ENCODE peak calls at places on chromosome 2, in four cellular contexts. H is heart left ventricle; F is left ventricle myocardium inferior; P is CD4-positive, alpha-beta T cell. U is an unnamed sample.

GRCh38 chr2:179661986-179662385 is 199.4 kb downstream of the ZNF385B start:
- DNase-seq in H (no peak), F (no peak), P (no peak), U (no peak)

GRCh38 chr2:78999410-78999809 is 26.1 kb upstream of the REG3G start:
- DNase-seq in H (no peak), F (no peak), P (no peak), U (no peak)

GRCh38 chr2:240182001-240182400 is 41.5 kb upstream of the OTOS start:
- DNase-seq in H (no peak), F (no peak), P (no peak), U (no peak)

GRCh38 chr2:128551435-128551834 is 232.8 kb upstream of the HS6ST1 start:
- DNase-seq in H (no peak), F (no peak), P (no peak), U (no peak)

GRCh38 chr2:213246665-213247281 is 37.5 kb upstream of the SPAG16 start:
- DNase-seq in H (no peak), F (no peak), P (peak; percentile 47), U (no peak)

GRCh38 chr2:158112971-158113370 is 11.3 kb downstream of the UPP2 start:
- DNase-seq in H (no peak), F (no peak), P (no peak), U (no peak)

GRCh38 chr2:64599469-64599868 is 54.2 kb downstream of the SERTAD2 start:
- DNase-seq in H (no peak), F (no peak), P (no peak), U (no peak)

GRCh38 chr2:176174850-176175728 is 13.4 kb upstream of the HOXD1 start:
- DNase-seq in H (no peak), F (no peak), P (no peak), U (no peak)

GRCh38 chr2:33064349-33064801 is 117.6 kb downstream of the LTBP1 start:
- DNase-seq in H (no peak), F (no peak), P (no peak), U (no peak)

GRCh38 chr2:134127496-134127895 is 126.4 kb upstream of the MGAT5 start:
- DNase-seq in H (no peak), F (no peak), P (peak; percentile 29), U (no peak)

GRCh38 chr2:211103989-211104388 is 547.6 kb downstream of the CPS1 start:
- DNase-seq in H (no peak), F (no peak), P (no peak), U (no peak)

GRCh38 chr2:24022975-24023575 is 13.2 kb downstream of the MFSD2B start:
- DNase-seq in H (no peak), F (no peak), P (no peak), U (no peak)

GRCh38 chr2:24019729-24020128 is 9.8 kb downstream of the MFSD2B start:
- DNase-seq in H (no peak), F (no peak), P (no peak), U (no peak)

GRCh38 chr2:24022324-24022974 is 12.6 kb downstream of the MFSD2B start:
- DNase-seq in H (no peak), F (no peak), P (no peak), U (no peak)

GRCh38 chr2:24024018-24024417 is 14.1 kb downstream of the MFSD2B start:
- DNase-seq in H (no peak), F (no peak), P (no peak), U (no peak)

DNA sequence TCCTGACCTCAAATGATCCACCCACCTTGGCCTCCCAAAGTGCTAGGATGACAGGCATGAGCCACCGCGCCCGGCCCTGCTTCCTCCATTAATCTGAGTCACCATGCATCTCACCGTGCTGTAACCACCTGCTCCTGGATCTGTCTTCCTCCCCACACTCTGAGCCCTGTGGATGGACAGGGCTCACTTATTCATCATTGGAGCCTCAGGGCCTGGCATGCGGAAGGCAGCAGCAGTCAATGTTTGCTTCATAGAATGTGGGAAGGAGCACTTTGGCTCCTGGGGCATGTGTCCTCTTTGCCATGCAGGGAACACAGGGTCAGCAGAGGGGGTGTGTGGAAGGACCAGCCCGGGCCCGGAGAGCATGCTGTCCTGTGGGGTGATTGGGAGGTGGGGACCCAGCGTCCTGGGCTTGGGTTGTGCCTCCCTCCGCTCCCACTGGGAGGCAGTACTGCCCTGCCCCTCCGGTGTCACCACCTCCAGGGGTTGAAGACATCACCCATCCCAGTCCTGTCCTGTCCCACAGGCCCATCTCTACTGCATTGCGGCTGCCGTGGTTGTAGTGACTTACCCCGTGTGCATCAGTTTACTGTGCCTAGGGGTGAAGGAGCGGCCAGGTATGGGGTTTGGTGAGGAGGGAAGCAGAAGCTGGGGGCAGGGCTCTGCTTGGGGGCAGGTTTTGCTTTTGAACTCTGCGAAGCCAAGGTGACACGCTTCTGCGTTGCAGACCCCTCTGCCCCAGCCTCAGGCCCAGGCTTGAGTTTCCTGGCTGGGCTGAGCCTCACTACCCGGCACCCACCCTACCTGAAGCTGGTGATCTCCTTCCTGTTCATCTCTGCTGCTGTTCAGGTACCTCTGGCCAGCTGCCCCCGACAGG is 11.5 kb downstream of the MFSD2B start:
- DNase-seq in H (no peak), F (no peak), P (no peak), U (no peak)
- TF ChIP-seq CTCF in H (no peak), F (peak; percentile 31), P (no peak), U (no peak)

GRCh38 chr2:12177995-12178760 is 431.7 kb downstream of the LPIN1 start:
- DNase-seq in H (no peak), F (no peak), P (no peak), U (no peak)

GRCh38 chr2:12180046-12180445 is 433.6 kb downstream of the LPIN1 start:
- DNase-seq in H (no peak), F (no peak), P (no peak), U (no peak)

GRCh38 chr2:12175323-12175722 is 428.9 kb downstream of the LPIN1 start:
- DNase-seq in H (no peak), F (no peak), P (no peak), U (no peak)

GRCh38 chr2:12176621-12177020 is 430.2 kb downstream of the LPIN1 start:
- DNase-seq in H (no peak), F (no peak), P (no peak), U (no peak)

DNA sequence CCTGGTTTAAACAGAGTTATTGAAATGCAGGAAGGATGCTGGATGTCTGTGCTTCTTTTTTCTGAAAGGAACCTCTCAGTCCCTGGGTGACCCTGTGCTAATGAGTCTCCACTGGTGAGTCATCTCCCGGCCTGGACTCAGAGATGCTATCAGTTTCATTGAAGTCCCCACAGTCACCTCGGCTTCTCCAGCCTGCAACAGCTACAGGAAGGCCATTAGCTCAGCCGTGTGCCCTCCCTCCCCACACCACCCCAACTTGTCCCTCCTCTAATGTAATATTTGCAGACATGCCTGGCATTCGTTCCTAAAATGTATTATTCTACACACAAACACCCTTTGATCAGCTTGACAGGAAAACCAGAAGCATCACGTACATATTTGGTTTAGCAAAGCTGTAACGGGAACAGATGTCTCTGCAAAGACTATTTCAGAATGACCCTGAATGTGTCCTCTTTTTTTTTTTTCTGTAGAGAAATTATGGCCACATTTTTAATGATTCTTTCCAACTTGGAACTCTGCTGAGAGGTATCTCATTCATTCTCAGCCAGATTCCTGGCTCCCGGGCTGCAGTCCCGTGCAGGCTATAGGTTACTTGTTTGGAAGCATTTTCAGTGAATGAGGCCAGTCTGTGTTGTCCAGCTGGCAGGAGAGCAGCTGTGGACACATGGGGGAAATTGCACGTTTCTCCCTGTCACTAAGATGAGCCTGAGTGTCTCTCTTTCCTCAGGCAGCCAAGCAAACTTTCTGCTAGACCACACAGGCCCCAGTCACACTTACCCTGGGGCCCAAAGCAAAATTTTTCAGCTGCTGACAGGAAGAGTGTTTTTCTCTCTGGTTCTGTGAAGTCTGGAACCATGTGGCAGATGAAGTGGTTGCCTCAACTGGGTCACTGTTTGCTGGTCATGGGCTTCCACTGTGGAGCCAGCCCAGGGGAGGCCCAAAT is 430.9 kb downstream of the LPIN1 start:
- DNase-seq in H (peak; percentile 73), F (peak; percentile 42), P (no peak), U (peak; percentile 71)
- H3K27ac ChIP-seq in H (no peak overlapping the region), F (peak overlapping the region; percentile 58), P (no peak overlapping the region), U (peak overlapping the region; percentile 21)

GRCh38 chr2:41381701-41382100 is 666.1 kb upstream of the PKDCC start:
- DNase-seq in H (no peak), F (no peak), P (no peak), U (no peak)
- H3K9me3 ChIP-seq in H (no peaks in the 10 kb centered on the region), F (no peaks in the 10 kb centered on the region), P (no peaks in the 10 kb centered on the region), U (no peaks in the 10 kb centered on the region)

GRCh38 chr2:143246815-143247744 is 117.9 kb downstream of the ARHGAP15 start:
- DNase-seq in H (no peak), F (no peak), P (peak; percentile 33), U (no peak)

GRCh38 chr2:143246246-143246645 is 117.0 kb downstream of the ARHGAP15 start:
- DNase-seq in H (no peak), F (no peak), P (no peak), U (no peak)

GRCh38 chr2:143252138-143252907 is 123.1 kb downstream of the ARHGAP15 start:
- DNase-seq in H (no peak), F (no peak), P (no peak), U (no peak)

GRCh38 chr2:143251680-143252079 is 122.5 kb downstream of the ARHGAP15 start:
- DNase-seq in H (no peak), F (no peak), P (no peak), U (no peak)

DNA sequence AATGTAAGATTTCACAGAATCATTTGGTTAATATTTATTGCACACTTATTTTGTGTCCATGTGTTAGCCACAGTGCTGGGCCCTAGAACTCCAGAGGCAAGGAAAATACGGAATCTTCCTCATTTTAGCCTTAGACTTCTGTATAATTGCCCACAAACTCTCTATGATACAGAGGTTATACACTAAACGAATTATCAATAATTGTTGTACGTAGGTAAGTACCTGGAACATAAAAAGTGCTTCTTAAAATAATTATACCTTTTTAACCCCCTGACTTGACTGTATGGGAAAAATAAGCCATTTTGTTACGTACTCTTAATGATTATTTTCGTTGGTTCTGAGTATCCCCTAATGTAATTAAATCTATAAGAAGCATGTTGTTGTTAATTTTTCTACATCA is 119.4 kb downstream of the ARHGAP15 start:
- DNase-seq in H (no peak), F (no peak), P (no peak), U (no peak)
- TF ChIP-seq CTCF in H (no peak), F (no peak), P (no peak), U (no peak)

GRCh38 chr2:9045595-9045994 is 42.1 kb upstream of the MBOAT2 start:
- DNase-seq in H (no peak), F (no peak), P (no peak), U (no peak)
- H3K27ac ChIP-seq in H (no peak overlapping the region), F (no peak overlapping the region), P (no peak overlapping the region), U (no peak overlapping the region)

GRCh38 chr2:125070726-125071505 is 1045.8 kb downstream of the CNTNAP5 start:
- DNase-seq in H (no peak), F (no peak), P (no peak), U (no peak)

GRCh38 chr2:125073440-125073839 is 1048.4 kb downstream of the CNTNAP5 start:
- DNase-seq in H (no peak), F (no peak), P (no peak), U (no peak)
- H3K9me3 ChIP-seq in H (no peaks in the 10 kb centered on the region), F (peaks cover 52% of the 10 kb centered on the region), P (no peaks in the 10 kb centered on the region), U (peaks cover 47% of the 10 kb centered on the region)

DNA sequence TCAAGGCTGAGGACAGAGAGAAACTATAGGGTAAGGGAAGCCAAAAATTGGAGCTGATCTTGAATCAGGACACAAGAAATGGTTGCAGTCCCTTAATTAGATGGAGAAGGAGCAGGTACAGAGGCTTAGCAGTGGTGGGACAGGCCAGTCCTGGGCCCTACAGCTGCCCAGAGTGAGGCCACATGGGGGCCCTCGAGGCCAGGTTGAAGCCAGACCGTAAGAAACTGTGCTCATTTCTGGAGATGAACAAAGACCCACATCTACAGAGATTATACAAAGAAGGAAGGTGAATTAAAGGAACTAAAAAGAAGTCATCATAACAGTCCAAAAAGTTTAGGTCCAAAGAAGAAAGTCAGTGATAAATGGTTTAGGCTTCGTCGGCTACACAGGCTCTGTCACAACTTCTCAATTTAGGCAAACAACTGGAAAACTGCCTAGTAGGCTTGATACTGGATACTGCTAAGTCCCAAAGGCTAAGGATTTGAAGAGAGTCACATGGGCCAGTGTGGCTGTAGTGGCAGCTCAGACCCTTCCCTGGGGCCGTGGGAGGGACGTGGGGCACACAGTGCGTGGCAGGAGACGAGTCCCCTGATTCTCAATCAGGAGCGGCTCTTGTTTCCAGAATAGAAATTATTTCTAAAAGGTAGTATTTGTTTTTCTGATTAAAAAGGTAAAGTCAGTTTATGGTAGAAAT is 50.4 kb upstream of the CNGA3 start:
- DNase-seq in H (no peak), F (no peak), P (no peak), U (no peak)
- TF ChIP-seq CTCF in H (no peak), F (no peak), P (no peak), U (no peak)

U was measured in heart right ventricle.